ENCODE peak calls at places on chromosomes 7 and 10, in four cellular contexts. O is stimulated activated CD4-positive, alpha-beta T cell treated with anti-CD3 and anti-CD28 coated beads, TNF-alpha, amount 100 ng/mL, for 48 hours; S is activated naive CD4-positive, alpha-beta T cell; G is GM20000. R is an unnamed sample.

GRCh38 chr7:141550694-141551079 is 523 bp upstream of the AGK start:
- DNase-seq in O (no peak), S (no peak), G (peak; percentile 38), R (peak; percentile 5)

GRCh38 chr10:79391231-79392019 is 44.2 kb downstream of the PPIF start:
- DNase-seq in O (no peak), S (no peak), G (no peak), R (no peak)

GRCh38 chr7:55044791-55045190 is 26.0 kb downstream of the EGFR start:
- DNase-seq in O (no peak), S (no peak), G (no peak), R (no peak)

GRCh38 chr7:115015619-115016018 is 93.7 kb downstream of the MDFIC start:
- DNase-seq in O (no peak), S (no peak), G (no peak), R (no peak)

GRCh38 chr7:99990417-99990816 is 14.6 kb upstream of the AZGP1 start:
- DNase-seq in O (no peak), S (no peak), G (no peak), R (no peak)

GRCh38 chr7:145534301-145534700 is 582.3 kb upstream of the CNTNAP2 start:
- DNase-seq in O (no peak), S (no peak), G (no peak), R (no peak)

GRCh38 chr10:13809447-13809846 is 222.7 kb downstream of the PRPF18 start:
- DNase-seq in O (no peak), S (no peak), G (no peak), R (no peak)

GRCh38 chr10:131444862-131445461 is 133.4 kb upstream of the TCERG1L start:
- DNase-seq in O (no peak), S (no peak), G (no peak), R (no peak)

GRCh38 chr7:138665669-138666140 is 35.5 kb downstream of the SVOPL start:
- DNase-seq in O (no peak), S (no peak), G (no peak), R (no peak)

GRCh38 chr7:37988721-37989650 is 68.5 kb downstream of the EPDR1 start:
- DNase-seq in O (no peak), S (no peak), G (no peak), R (no peak)

GRCh38 chr7:80781146-80781545 is 137.7 kb downstream of the SEMA3C start:
- DNase-seq in O (no peak), S (no peak), G (no peak), R (no peak)

GRCh38 chr10:13594641-13595040 is 7.9 kb downstream of the PRPF18 start:
- DNase-seq in O (no peak), S (no peak), G (no peak), R (no peak)

GRCh38 chr7:2495402-2496309 is 19.5 kb upstream of the GRIFIN start:
- DNase-seq in O (no peak), S (no peak), G (no peak), R (no peak)

GRCh38 chr10:17138450-17139062 is 8.9 kb upstream of the CUBN start:
- DNase-seq in O (no peak), S (no peak), G (no peak), R (no peak)

GRCh38 chr7:76063525-76063924 is 15.6 kb downstream of the MDH2 start:
- DNase-seq in O (no peak), S (no peak), G (no peak), R (no peak)

GRCh38 chr10:101062231-101063161 is 707 bp downstream of the KAZALD1 start:
- DNase-seq in O (peak; percentile 43), S (no peak), G (peak; percentile 82), R (peak; percentile 28)

GRCh38 chr10:23314835-23315239 is 29.8 kb downstream of the C10orf67 start:
- DNase-seq in O (no peak), S (no peak), G (peak; percentile 34), R (peak; percentile 88)

GRCh38 chr7:5755704-5756131 is 25.7 kb downstream of the RNF216 start:
- DNase-seq in O (no peak), S (no peak), G (no peak), R (no peak)

GRCh38 chr10:79928028-79928583 is 20.8 kb downstream of the SFTPD start:
- DNase-seq in O (no peak), S (no peak), G (no peak), R (no peak)

GRCh38 chr10:30433286-30433778 is 652 bp upstream of the MAP3K8 start:
- DNase-seq in O (no peak), S (peak; percentile 9), G (peak; percentile 23), R (peak; percentile 84)

GRCh38 chr10:53786236-53786635 is 1013.7 kb upstream of the MBL2 start:
- DNase-seq in O (no peak), S (no peak), G (no peak), R (no peak)

GRCh38 chr10:47217123-47217522 is 82.9 kb upstream of the GDF10 start:
- DNase-seq in O (no peak), S (no peak), G (no peak), R (no peak)

GRCh38 chr10:69345402-69345801 is 67.1 kb downstream of the HK1 start:
- DNase-seq in O (no peak), S (no peak), G (no peak), R (no peak)

GRCh38 chr7:14583518-14583917 is 319.0 kb downstream of the DGKB start:
- DNase-seq in O (no peak), S (no peak), G (no peak), R (no peak)

GRCh38 chr7:115724400-115725056 is 306.0 kb downstream of the TFEC start:
- DNase-seq in O (no peak), S (no peak), G (no peak), R (no peak)

GRCh38 chr7:2201686-2202360 is 30.9 kb downstream of the MAD1L1 start:
- DNase-seq in O (no peak), S (no peak), G (no peak), R (no peak)

GRCh38 chr10:71371750-71372166 is 25.0 kb upstream of the CDH23 start:
- DNase-seq in O (no peak), S (no peak), G (peak; percentile 48), R (no peak)